ENCODE peak calls at places on chromosomes 13 and 19, in seven cellular contexts. G is cardiac fibroblast; U is amniotic epithelial cell; S is AG04450; K is germinal center; Y is foreskin fibroblast; I is stimulated activated CD4-positive, alpha-beta T cell treated with anti-CD3 and anti-CD28 coated beads, Interleukin-4, amount 100 ng/mL, for 48 hours. O is an unnamed sample.

GRCh38 chr13:39451301-39451700 is 151.7 kb downstream of the LHFPL6 start:
- DNase-seq in G (peak), U (peak), S (no peak), K (no peak), Y (no peak), I (no peak), O (peak)

GRCh38 chr13:40589285-40590109 is 76.9 kb downstream of the FOXO1 start:
- DNase-seq in G (peak), U (peak), S (no peak), K (peak), Y (peak), I (no peak), O (peak)

GRCh38 chr19:49669511-49669910 is 3.8 kb downstream of the BCL2L12 start:
- DNase-seq in G (no peak), U (no peak), S (no peak), K (no peak), Y (no peak), I (no peak), O (no peak)

GRCh38 chr19:33396701-33397535 is 23.4 kb downstream of the CEBPG start:
- DNase-seq in G (peak), U (no peak), S (no peak), K (no peak), Y (no peak), I (no peak), O (no peak)

GRCh38 chr19:18895828-18896341 is at the start of gene CERS1:
- DNase-seq in G (no peak), U (no peak), S (no peak), K (peak), Y (no peak), I (no peak), O (peak)

GRCh38 chr19:41708481-41708880 is at the start of gene CEACAM5:
- DNase-seq in G (no peak), U (no peak), S (no peak), K (no peak), Y (no peak), I (no peak), O (no peak)

GRCh38 chr19:10817291-10818038 is 18.5 kb downstream of the TMED1 start:
- DNase-seq in G (peak), U (peak), S (peak), K (no peak), Y (peak), I (no peak), O (no peak)

GRCh38 chr19:6232567-6232966 is 47.2 kb downstream of the MLLT1 start:
- DNase-seq in G (peak), U (peak), S (peak), K (no peak), Y (peak), I (no peak), O (no peak)

GRCh38 chr13:99086149-99086868 is 108.4 kb upstream of the DOCK9 start:
- DNase-seq in G (peak), U (peak), S (no peak), K (peak), Y (peak), I (peak), O (peak)

GRCh38 chr13:99354371-99354951 is 47.3 kb upstream of the GPR183 start:
- DNase-seq in G (no peak), U (no peak), S (no peak), K (peak), Y (no peak), I (no peak), O (no peak)

GRCh38 chr19:3137139-3137538 is 1.3 kb downstream of the GNA15 start:
- DNase-seq in G (peak), U (peak), S (no peak), K (no peak), Y (no peak), I (no peak), O (no peak)

GRCh38 chr19:54558339-54558738 is 15.3 kb upstream of the LILRA2 start:
- DNase-seq in G (no peak), U (no peak), S (no peak), K (no peak), Y (no peak), I (no peak), O (peak)

GRCh38 chr13:109516196-109516595 is 270.2 kb downstream of the IRS2 start:
- DNase-seq in G (peak), U (peak), S (no peak), K (no peak), Y (no peak), I (no peak), O (no peak)

GRCh38 chr13:18952225-18953016 is 229.2 kb downstream of the TUBA3C start:
- DNase-seq in G (no peak), U (no peak), S (no peak), K (no peak), Y (no peak), I (no peak), O (no peak)

GRCh38 chr19:7738023-7738422 is 6.1 kb upstream of the CLEC4G start:
- DNase-seq in G (no peak), U (no peak), S (no peak), K (no peak), Y (no peak), I (peak), O (no peak)

GRCh38 chr13:80157261-80157942 is 183.5 kb downstream of the SPRY2 start:
- DNase-seq in G (peak), U (no peak), S (no peak), K (no peak), Y (no peak), I (no peak), O (no peak)

GRCh38 chr19:17183858-17184271 is 31.3 kb upstream of the USE1 start:
- DNase-seq in G (no peak), U (peak), S (no peak), K (peak), Y (no peak), I (no peak), O (peak)

O was measured in Kasumi-1.